ENCODE peak calls at places on chromosome 3, in eight cellular contexts. T is astrocyte of the spinal cord, D is mammary epithelial cell, J is NB4, F is OCI-LY7, N is breast epithelium, M is mucosa of descending colon, G is astrocyte of the cerebellum. Z is an unnamed sample.

GRCh38 chr3:192445768-192446644 is 281.3 kb downstream of the FGF12 start:
- DNase-seq in T (no peak), D (peak), J (no peak), F (no peak), N (no peak), M (no peak), G (no peak), Z (no peak)

GRCh38 chr3:11248596-11248995 is 23.6 kb upstream of the ATG7 start:
- DNase-seq in T (no peak), D (no peak), J (no peak), F (no peak), N (no peak), M (no peak), G (no peak), Z (no peak)

GRCh38 chr3:54198556-54198955 is 76.2 kb downstream of the CACNA2D3 start:
- DNase-seq in T (no peak), D (no peak), J (no peak), F (no peak), N (no peak), M (no peak), G (no peak), Z (no peak)

GRCh38 chr3:110485389-110485788 is 586.2 kb upstream of the NECTIN3 start:
- DNase-seq in T (no peak), D (no peak), J (no peak), F (no peak), N (no peak), M (no peak), G (no peak), Z (no peak)

GRCh38 chr3:10366681-10367101 is 45.8 kb upstream of the SEC13 start:
- DNase-seq in T (peak), D (peak), J (peak), F (no peak), N (no peak), M (no peak), G (peak), Z (no peak)

GRCh38 chr3:169075710-169076109 is 587.8 kb downstream of the MECOM start:
- DNase-seq in T (no peak), D (no peak), J (no peak), F (no peak), N (no peak), M (no peak), G (no peak), Z (no peak)

GRCh38 chr3:48441940-48442339 is 1.9 kb downstream of the TMA7 start:
- DNase-seq in T (no peak), D (no peak), J (no peak), F (no peak), N (no peak), M (no peak), G (no peak), Z (no peak)

GRCh38 chr3:125213946-125214542 is 1.5 kb upstream of the SLC12A8 start:
- DNase-seq in T (peak), D (no peak), J (no peak), F (no peak), N (no peak), M (no peak), G (peak), Z (peak)

GRCh38 chr3:140859592-140860336 is 81.9 kb upstream of the SLC25A36 start:
- DNase-seq in T (peak), D (peak), J (no peak), F (peak), N (no peak), M (no peak), G (no peak), Z (no peak)

GRCh38 chr3:166575166-166575565 is 737.9 kb upstream of the BCHE start:
- DNase-seq in T (no peak), D (no peak), J (no peak), F (no peak), N (no peak), M (no peak), G (no peak), Z (no peak)

GRCh38 chr3:128867200-128868125 is 12.0 kb upstream of the ACAD9 start:
- DNase-seq in T (no peak), D (peak), J (peak), F (no peak), N (no peak), M (no peak), G (no peak), Z (peak)

GRCh38 chr3:141412087-141412935 is 44.0 kb downstream of the ZBTB38 start:
- DNase-seq in T (peak), D (peak), J (no peak), F (peak), N (peak), M (no peak), G (peak), Z (no peak)

GRCh38 chr3:67401911-67402310 is 252.5 kb downstream of the SUCLG2 start:
- DNase-seq in T (no peak), D (no peak), J (peak), F (no peak), N (no peak), M (no peak), G (no peak), Z (no peak)

GRCh38 chr3:170740726-170741591 is 129.0 kb downstream of the RPL22L1 start:
- DNase-seq in T (peak), D (peak), J (no peak), F (no peak), N (peak), M (no peak), G (peak), Z (no peak)

GRCh38 chr3:45817788-45818523 is 21.6 kb upstream of the SLC6A20 start:
- DNase-seq in T (peak), D (peak), J (no peak), F (no peak), N (peak), M (no peak), G (peak), Z (peak)

GRCh38 chr3:85081191-85081895 is 122.6 kb downstream of the CADM2 start:
- DNase-seq in T (no peak), D (no peak), J (no peak), F (no peak), N (no peak), M (no peak), G (peak), Z (no peak)

GRCh38 chr3:79012530-79012913 is 755.3 kb downstream of the ROBO1 start:
- DNase-seq in T (peak), D (no peak), J (no peak), F (no peak), N (no peak), M (no peak), G (no peak), Z (no peak)

GRCh38 chr3:157493627-157494550 is 9.3 kb downstream of the VEPH1 start:
- DNase-seq in T (peak), D (peak), J (peak), F (peak), N (peak), M (no peak), G (peak), Z (peak)

GRCh38 chr3:179179979-179180758 is 32.0 kb downstream of the PIK3CA start:
- DNase-seq in T (peak), D (peak), J (no peak), F (no peak), N (no peak), M (no peak), G (no peak), Z (no peak)

GRCh38 chr3:188446014-188446413 is 292.1 kb downstream of the LPP start:
- DNase-seq in T (no peak), D (no peak), J (no peak), F (peak), N (no peak), M (no peak), G (no peak), Z (no peak)

GRCh38 chr3:176430244-176430893 is 766.9 kb downstream of the TBL1XR1 start:
- DNase-seq in T (peak), D (peak), J (peak), F (peak), N (no peak), M (no peak), G (peak), Z (no peak)

GRCh38 chr3:123046262-123046873 is 18.8 kb upstream of the SEMA5B start:
- DNase-seq in T (no peak), D (no peak), J (no peak), F (no peak), N (no peak), M (no peak), G (no peak), Z (no peak)

GRCh38 chr3:126285369-126285768 is 71.8 kb downstream of the KLF15 start:
- DNase-seq in T (no peak), D (no peak), J (no peak), F (no peak), N (no peak), M (no peak), G (no peak), Z (no peak)

GRCh38 chr3:59127071-59127470 is 77.2 kb upstream of the CFAP20DC start:
- DNase-seq in T (peak), D (peak), J (no peak), F (no peak), N (no peak), M (no peak), G (peak), Z (no peak)

GRCh38 chr3:187209501-187209900 is 12.2 kb downstream of the RTP1 start:
- DNase-seq in T (no peak), D (no peak), J (no peak), F (no peak), N (no peak), M (no peak), G (no peak), Z (no peak)

GRCh38 chr3:172106989-172107388 is 67.6 kb downstream of the FNDC3B start:
- DNase-seq in T (no peak), D (no peak), J (peak), F (peak), N (no peak), M (no peak), G (no peak), Z (no peak)

GRCh38 chr3:5020262-5020722 is 41.1 kb downstream of the BHLHE40 start:
- DNase-seq in T (no peak), D (no peak), J (no peak), F (no peak), N (no peak), M (no peak), G (no peak), Z (no peak)

GRCh38 chr3:141275032-141275422 is 43.4 kb downstream of the PXYLP1 start:
- DNase-seq in T (peak), D (peak), J (peak), F (no peak), N (no peak), M (no peak), G (no peak), Z (no peak)

GRCh38 chr3:87082806-87083440 is 92.0 kb upstream of the VGLL3 start:
- DNase-seq in T (peak), D (peak), J (peak), F (peak), N (no peak), M (no peak), G (peak), Z (no peak)

GRCh38 chr3:69747511-69748248 is 8.4 kb downstream of the MITF start:
- DNase-seq in T (no peak), D (no peak), J (peak), F (no peak), N (no peak), M (no peak), G (no peak), Z (no peak)

GRCh38 chr3:184618793-184619192 is 57.2 kb downstream of the EPHB3 start:
- DNase-seq in T (no peak), D (no peak), J (no peak), F (no peak), N (no peak), M (no peak), G (no peak), Z (no peak)

GRCh38 chr3:114496021-114496434 is 202.2 kb downstream of the TIGIT start:
- DNase-seq in T (peak), D (peak), J (no peak), F (no peak), N (no peak), M (no peak), G (no peak), Z (peak)

GRCh38 chr3:36244728-36245127 is 135.6 kb upstream of the STAC start:
- DNase-seq in T (peak), D (peak), J (no peak), F (no peak), N (no peak), M (no peak), G (peak), Z (no peak)

GRCh38 chr3:52174896-52175295 is 20.7 kb upstream of the POC1A start:
- DNase-seq in T (no peak), D (peak), J (peak), F (no peak), N (no peak), M (no peak), G (no peak), Z (no peak)

GRCh38 chr3:52173101-52173500 is 18.9 kb upstream of the POC1A start:
- DNase-seq in T (no peak), D (no peak), J (no peak), F (no peak), N (no peak), M (no peak), G (no peak), Z (no peak)

GRCh38 chr3:52172262-52172757 is 18.1 kb upstream of the POC1A start:
- DNase-seq in T (no peak), D (no peak), J (no peak), F (no peak), N (no peak), M (no peak), G (no peak), Z (no peak)

GRCh38 chr3:52175416-52176187 is 21.4 kb upstream of the POC1A start:
- DNase-seq in T (no peak), D (no peak), J (no peak), F (no peak), N (no peak), M (no peak), G (no peak), Z (no peak)

GRCh38 chr3:52171577-52172261 is 17.5 kb upstream of the POC1A start:
- DNase-seq in T (peak), D (peak), J (no peak), F (no peak), N (no peak), M (no peak), G (no peak), Z (no peak)
- H3K4me3 ChIP-seq in T (no peak), D (no peak), J (no peak), F (no peak), N (no peak), M (no peak), G (no peak), Z (no peak)

GRCh38 chr3:50265988-50266387 is 3.0 kb upstream of the SEMA3B start:
- DNase-seq in T (no peak), D (no peak), J (no peak), F (no peak), N (no peak), M (no peak), G (no peak), Z (no peak)
- H3K4me3 ChIP-seq in T (no peak), D (no peak), J (no peak), F (no peak), N (no peak), M (no peak), G (no peak), Z (no peak)

GRCh38 chr3:23785097-23785645 is 20.6 kb upstream of the UBE2E1 start:
- DNase-seq in T (no peak), D (no peak), J (no peak), F (no peak), N (no peak), M (no peak), G (no peak), Z (no peak)

GRCh38 chr3:23781871-23782270 is 23.9 kb upstream of the UBE2E1 start:
- DNase-seq in T (no peak), D (no peak), J (no peak), F (no peak), N (no peak), M (no peak), G (no peak), Z (no peak)

GRCh38 chr3:23791678-23792077 is 14.1 kb upstream of the UBE2E1 start:
- DNase-seq in T (no peak), D (no peak), J (no peak), F (no peak), N (no peak), M (no peak), G (no peak), Z (no peak)

DNA sequence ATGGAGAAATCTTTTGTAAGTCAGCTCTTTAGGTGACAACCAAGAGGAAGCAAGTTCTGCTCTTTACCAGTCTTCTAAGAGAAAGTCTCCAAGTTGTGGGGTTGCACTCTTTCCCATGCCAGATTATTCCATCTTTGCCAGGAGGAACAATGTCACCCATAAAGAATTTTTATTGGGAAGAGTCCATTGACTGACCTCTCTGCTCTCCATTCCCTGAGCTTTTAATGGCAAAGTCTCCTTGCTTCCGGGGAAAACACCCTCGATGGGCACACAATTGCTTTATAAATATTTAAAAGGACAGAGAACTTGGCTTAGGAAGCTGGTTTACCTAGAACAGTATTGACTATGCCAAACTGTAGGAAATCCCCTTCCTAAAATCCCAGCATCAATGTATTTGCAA is 19.9 kb upstream of the UBE2E1 start:
- DNase-seq in T (no peak), D (no peak), J (no peak), F (no peak), N (no peak), M (no peak), G (no peak), Z (no peak)
- H3K4me3 ChIP-seq in T (no peak), D (no peak), J (no peak), F (no peak), N (no peak), M (no peak), G (no peak), Z (no peak)

GRCh38 chr3:149134560-149134959 is 5.1 kb downstream of the HPS3 start:
- DNase-seq in T (peak), D (peak), J (no peak), F (no peak), N (no peak), M (no peak), G (peak), Z (no peak)

GRCh38 chr3:149129326-149130123 is at the start of gene HPS3:
- DNase-seq in T (peak), D (peak), J (peak), F (peak), N (peak), M (peak), G (peak), Z (peak)

GRCh38 chr3:149128856-149129255 is 582 bp upstream of the HPS3 start:
- DNase-seq in T (no peak), D (no peak), J (no peak), F (peak), N (no peak), M (no peak), G (no peak), Z (no peak)

DNA sequence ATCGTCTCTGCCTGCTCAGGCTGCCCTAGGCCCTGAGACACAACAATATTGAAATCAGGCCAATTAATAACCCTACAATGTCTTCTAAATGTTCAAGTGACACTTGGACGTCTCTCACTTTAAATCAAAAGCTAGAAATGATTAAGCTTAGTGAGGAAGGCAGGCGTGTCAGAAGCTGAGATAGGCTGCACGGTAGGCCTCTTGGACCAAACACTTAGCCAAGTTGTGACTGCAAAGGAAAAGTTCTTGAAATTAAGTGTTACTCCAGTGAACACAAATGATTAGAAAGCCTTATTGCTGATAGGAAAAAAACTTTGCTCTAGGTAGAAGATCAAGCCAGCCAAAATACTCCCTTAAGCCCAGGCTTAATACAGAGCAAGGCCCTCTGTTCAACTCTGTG is 2.2 kb downstream of the HPS3 start:
- DNase-seq in T (no peak), D (no peak), J (no peak), F (no peak), N (no peak), M (no peak), G (no peak), Z (no peak)
- H3K4me3 ChIP-seq in T (no peak), D (no peak), J (peak), F (peak), N (no peak), M (no peak), G (no peak), Z (no peak)

GRCh38 chr3:25803833-25804232 is 13.9 kb downstream of the OXSM start:
- DNase-seq in T (no peak), D (no peak), J (no peak), F (no peak), N (no peak), M (no peak), G (no peak), Z (no peak)
- H3K4me3 ChIP-seq in T (no peak), D (no peak), J (no peak), F (no peak), N (no peak), M (no peak), G (no peak), Z (no peak)

DNA sequence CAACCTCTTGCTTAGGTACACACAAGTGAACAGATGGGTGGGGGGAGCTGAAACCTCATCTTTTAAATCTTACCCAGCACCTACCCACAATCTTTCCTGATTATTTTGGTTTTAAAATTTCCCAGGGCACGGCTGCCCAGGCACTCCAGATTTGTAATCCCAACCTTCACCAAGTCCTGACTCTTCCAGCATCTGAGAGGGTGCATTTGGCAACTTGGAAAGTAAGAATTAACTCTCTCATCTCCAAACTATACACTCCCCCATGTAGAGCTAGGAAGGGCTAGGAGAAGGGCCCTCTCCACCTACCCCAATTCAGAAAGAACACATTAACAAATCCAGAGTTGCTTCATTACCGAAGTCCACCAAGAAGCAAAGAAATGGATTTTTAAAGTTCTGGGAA is 41.7 kb upstream of the PRICKLE2 start:
- DNase-seq in T (no peak), D (no peak), J (no peak), F (no peak), N (no peak), M (no peak), G (no peak), Z (no peak)
- H3K4me3 ChIP-seq in T (peak), D (peak), J (no peak), F (no peak), N (peak), M (no peak), G (peak), Z (no peak)